ENCODE peak calls at places on chromosomes 16 and 17, in nine cellular contexts. One of them, this sample, is unnamed. For H3K4me1, the result is how much of the 10 kb centered on the place peaks cover.

GRCh38 chr17:3738562-3739295 is 15.0 kb downstream of the HASPIN start:
- DNase-seq in left ventricle myocardium inferior: no peak
- DNase-seq in naive thymus-derived CD4-positive, alpha-beta T cell: peak
- DNase-seq in effector memory CD4-positive, alpha-beta T cell: peak
- DNase-seq in colonic mucosa: peak
- DNase-seq in heart left ventricle: no peak
- DNase-seq in right lobe of liver: no peak
- DNase-seq in fibroblast of lung: peak
- DNase-seq in mesendoderm: peak
- DNase-seq in this sample: peak

GRCh38 chr16:30488764-30489595 is 16.4 kb downstream of the ITGAL start:
- DNase-seq in left ventricle myocardium inferior: no peak
- DNase-seq in naive thymus-derived CD4-positive, alpha-beta T cell: no peak
- DNase-seq in effector memory CD4-positive, alpha-beta T cell: no peak
- DNase-seq in colonic mucosa: no peak
- DNase-seq in heart left ventricle: no peak
- DNase-seq in right lobe of liver: peak
- DNase-seq in fibroblast of lung: no peak
- DNase-seq in mesendoderm: peak
- DNase-seq in this sample: no peak

GRCh38 chr16:81616321-81617020 is 162.6 kb upstream of the PLCG2 start:
- DNase-seq in left ventricle myocardium inferior: peak
- DNase-seq in naive thymus-derived CD4-positive, alpha-beta T cell: peak
- DNase-seq in effector memory CD4-positive, alpha-beta T cell: peak
- DNase-seq in colonic mucosa: peak
- DNase-seq in heart left ventricle: peak
- DNase-seq in right lobe of liver: peak
- DNase-seq in fibroblast of lung: peak
- DNase-seq in mesendoderm: peak
- DNase-seq in this sample: peak

GRCh38 chr17:83036193-83036592 is 43.2 kb upstream of the METRNL start:
- DNase-seq in left ventricle myocardium inferior: no peak
- DNase-seq in naive thymus-derived CD4-positive, alpha-beta T cell: no peak
- DNase-seq in effector memory CD4-positive, alpha-beta T cell: no peak
- DNase-seq in colonic mucosa: no peak
- DNase-seq in heart left ventricle: no peak
- DNase-seq in right lobe of liver: no peak
- DNase-seq in fibroblast of lung: no peak
- DNase-seq in mesendoderm: no peak
- DNase-seq in this sample: no peak

GRCh38 chr16:68292425-68292824 is 18.3 kb downstream of the SLC7A6OS start:
- DNase-seq in left ventricle myocardium inferior: no peak
- DNase-seq in naive thymus-derived CD4-positive, alpha-beta T cell: no peak
- DNase-seq in effector memory CD4-positive, alpha-beta T cell: no peak
- DNase-seq in colonic mucosa: no peak
- DNase-seq in heart left ventricle: no peak
- DNase-seq in right lobe of liver: no peak
- DNase-seq in fibroblast of lung: no peak
- DNase-seq in mesendoderm: no peak
- DNase-seq in this sample: no peak

GRCh38 chr16:16008666-16009065 is 59.2 kb downstream of the ABCC1 start:
- DNase-seq in left ventricle myocardium inferior: no peak
- DNase-seq in naive thymus-derived CD4-positive, alpha-beta T cell: no peak
- DNase-seq in effector memory CD4-positive, alpha-beta T cell: no peak
- DNase-seq in colonic mucosa: no peak
- DNase-seq in heart left ventricle: no peak
- DNase-seq in right lobe of liver: no peak
- DNase-seq in fibroblast of lung: no peak
- DNase-seq in mesendoderm: no peak
- DNase-seq in this sample: no peak

GRCh38 chr16:66473654-66474519 is 46.8 kb downstream of the BEAN1 start:
- DNase-seq in left ventricle myocardium inferior: no peak
- DNase-seq in naive thymus-derived CD4-positive, alpha-beta T cell: no peak
- DNase-seq in effector memory CD4-positive, alpha-beta T cell: no peak
- DNase-seq in colonic mucosa: no peak
- DNase-seq in heart left ventricle: no peak
- DNase-seq in right lobe of liver: no peak
- DNase-seq in fibroblast of lung: no peak
- DNase-seq in mesendoderm: no peak
- DNase-seq in this sample: no peak

GRCh38 chr17:50468120-50469004 is at the start of gene CHAD:
- DNase-seq in left ventricle myocardium inferior: no peak
- DNase-seq in naive thymus-derived CD4-positive, alpha-beta T cell: no peak
- DNase-seq in effector memory CD4-positive, alpha-beta T cell: no peak
- DNase-seq in colonic mucosa: peak
- DNase-seq in heart left ventricle: no peak
- DNase-seq in right lobe of liver: peak
- DNase-seq in fibroblast of lung: peak
- DNase-seq in mesendoderm: no peak
- DNase-seq in this sample: peak

GRCh38 chr17:74742978-74743545 is 5.4 kb upstream of the NHERF1 start:
- DNase-seq in left ventricle myocardium inferior: peak
- DNase-seq in naive thymus-derived CD4-positive, alpha-beta T cell: no peak
- DNase-seq in effector memory CD4-positive, alpha-beta T cell: no peak
- DNase-seq in colonic mucosa: no peak
- DNase-seq in heart left ventricle: no peak
- DNase-seq in right lobe of liver: no peak
- DNase-seq in fibroblast of lung: no peak
- DNase-seq in mesendoderm: no peak
- DNase-seq in this sample: no peak

GRCh38 chr16:6232060-6232459 is 1100.6 kb upstream of the RBFOX1 start:
- DNase-seq in left ventricle myocardium inferior: no peak
- DNase-seq in naive thymus-derived CD4-positive, alpha-beta T cell: no peak
- DNase-seq in effector memory CD4-positive, alpha-beta T cell: no peak
- DNase-seq in colonic mucosa: no peak
- DNase-seq in heart left ventricle: no peak
- DNase-seq in right lobe of liver: no peak
- DNase-seq in fibroblast of lung: no peak
- DNase-seq in mesendoderm: peak
- DNase-seq in this sample: no peak

GRCh38 chr17:15440347-15440746 is 27.1 kb downstream of the CDRT4 start:
- DNase-seq in left ventricle myocardium inferior: no peak
- DNase-seq in naive thymus-derived CD4-positive, alpha-beta T cell: no peak
- DNase-seq in effector memory CD4-positive, alpha-beta T cell: no peak
- DNase-seq in colonic mucosa: no peak
- DNase-seq in heart left ventricle: no peak
- DNase-seq in right lobe of liver: no peak
- DNase-seq in fibroblast of lung: no peak
- DNase-seq in mesendoderm: no peak
- DNase-seq in this sample: no peak

GRCh38 chr17:82330322-82331239 is 3.0 kb downstream of the SECTM1 start:
- DNase-seq in left ventricle myocardium inferior: no peak
- DNase-seq in naive thymus-derived CD4-positive, alpha-beta T cell: no peak
- DNase-seq in effector memory CD4-positive, alpha-beta T cell: no peak
- DNase-seq in colonic mucosa: no peak
- DNase-seq in heart left ventricle: no peak
- DNase-seq in right lobe of liver: peak
- DNase-seq in fibroblast of lung: peak
- DNase-seq in mesendoderm: no peak
- DNase-seq in this sample: peak

GRCh38 chr17:57875109-57876022 is 25.5 kb upstream of the MRPS23 start:
- DNase-seq in left ventricle myocardium inferior: peak
- DNase-seq in naive thymus-derived CD4-positive, alpha-beta T cell: no peak
- DNase-seq in effector memory CD4-positive, alpha-beta T cell: no peak
- DNase-seq in colonic mucosa: no peak
- DNase-seq in heart left ventricle: peak
- DNase-seq in right lobe of liver: peak
- DNase-seq in fibroblast of lung: peak
- DNase-seq in mesendoderm: peak
- DNase-seq in this sample: peak

GRCh38 chr17:27950995-27951394 is 57.8 kb upstream of the LYRM9 start:
- DNase-seq in left ventricle myocardium inferior: no peak
- DNase-seq in naive thymus-derived CD4-positive, alpha-beta T cell: no peak
- DNase-seq in effector memory CD4-positive, alpha-beta T cell: no peak
- DNase-seq in colonic mucosa: no peak
- DNase-seq in heart left ventricle: no peak
- DNase-seq in right lobe of liver: no peak
- DNase-seq in fibroblast of lung: no peak
- DNase-seq in mesendoderm: no peak
- DNase-seq in this sample: no peak

GRCh38 chr16:81889896-81890634 is 111.0 kb downstream of the PLCG2 start:
- DNase-seq in left ventricle myocardium inferior: no peak
- DNase-seq in naive thymus-derived CD4-positive, alpha-beta T cell: peak
- DNase-seq in effector memory CD4-positive, alpha-beta T cell: no peak
- DNase-seq in colonic mucosa: peak
- DNase-seq in heart left ventricle: no peak
- DNase-seq in right lobe of liver: peak
- DNase-seq in fibroblast of lung: peak
- DNase-seq in mesendoderm: peak
- DNase-seq in this sample: no peak

GRCh38 chr17:46031440-46031839 is 32.4 kb downstream of the STH start:
- DNase-seq in left ventricle myocardium inferior: no peak
- DNase-seq in naive thymus-derived CD4-positive, alpha-beta T cell: no peak
- DNase-seq in effector memory CD4-positive, alpha-beta T cell: no peak
- DNase-seq in colonic mucosa: no peak
- DNase-seq in heart left ventricle: no peak
- DNase-seq in right lobe of liver: no peak
- DNase-seq in fibroblast of lung: no peak
- DNase-seq in mesendoderm: no peak
- DNase-seq in this sample: no peak

DNA sequence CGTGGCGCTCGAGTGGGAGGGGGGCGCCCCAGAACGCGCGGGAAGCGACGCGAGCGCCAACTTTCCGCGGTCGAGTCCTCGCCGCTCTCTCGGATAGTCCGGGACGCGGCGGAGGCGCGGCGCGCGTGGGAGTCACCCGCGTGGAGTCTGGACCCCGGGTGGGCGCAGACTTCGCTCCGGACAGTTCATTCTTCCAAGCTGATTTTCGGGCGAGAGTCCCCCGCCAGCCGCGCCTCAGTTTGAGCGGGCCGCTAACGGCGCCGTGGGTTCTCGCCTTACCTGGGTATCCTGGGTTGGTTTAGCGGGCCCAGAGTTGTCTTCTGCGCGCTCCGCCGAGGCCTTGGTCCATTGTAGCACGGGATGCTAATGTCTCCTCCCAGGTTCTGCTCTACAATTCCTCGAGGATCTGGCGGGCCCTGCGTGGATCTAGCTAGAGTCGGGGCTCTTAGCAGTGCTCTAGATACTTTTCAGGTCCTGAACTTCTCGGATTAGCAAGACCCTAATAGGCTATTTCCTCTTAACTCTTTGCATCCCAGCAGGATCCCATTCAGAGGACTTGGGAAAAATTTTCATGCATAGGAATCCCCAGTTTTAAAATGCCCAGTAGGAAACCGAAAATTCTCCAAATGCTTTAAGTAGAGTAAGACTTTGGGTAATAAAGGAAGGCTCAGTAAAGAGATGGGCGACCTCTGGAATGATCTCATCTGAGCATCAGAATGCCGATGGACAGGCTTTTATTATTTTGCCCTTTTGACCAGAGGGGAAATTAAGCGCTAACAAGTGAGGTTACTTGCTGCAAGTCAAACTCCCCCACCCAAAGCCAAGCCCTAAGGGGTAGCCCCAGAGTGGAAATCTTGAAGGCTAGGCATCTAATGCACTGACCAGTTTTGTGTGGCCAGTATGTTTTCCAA is 527 bp upstream of the GJC1 start:
- DNase-seq in left ventricle myocardium inferior: no peak
- DNase-seq in naive thymus-derived CD4-positive, alpha-beta T cell: peak
- DNase-seq in effector memory CD4-positive, alpha-beta T cell: no peak
- DNase-seq in colonic mucosa: no peak
- DNase-seq in heart left ventricle: no peak
- DNase-seq in right lobe of liver: no peak
- DNase-seq in fibroblast of lung: no peak
- DNase-seq in mesendoderm: peak
- DNase-seq in this sample: peak
- H3K4me1 ChIP-seq in left ventricle myocardium inferior: half or more
- H3K4me1 ChIP-seq in naive thymus-derived CD4-positive, alpha-beta T cell: under half
- H3K4me1 ChIP-seq in effector memory CD4-positive, alpha-beta T cell: under half
- H3K4me1 ChIP-seq in colonic mucosa: under half
- H3K4me1 ChIP-seq in heart left ventricle: under half
- H3K4me1 ChIP-seq in right lobe of liver: under half
- H3K4me1 ChIP-seq in fibroblast of lung: under half
- H3K4me1 ChIP-seq in mesendoderm: under half
- H3K4me1 ChIP-seq in this sample: under half

DNA sequence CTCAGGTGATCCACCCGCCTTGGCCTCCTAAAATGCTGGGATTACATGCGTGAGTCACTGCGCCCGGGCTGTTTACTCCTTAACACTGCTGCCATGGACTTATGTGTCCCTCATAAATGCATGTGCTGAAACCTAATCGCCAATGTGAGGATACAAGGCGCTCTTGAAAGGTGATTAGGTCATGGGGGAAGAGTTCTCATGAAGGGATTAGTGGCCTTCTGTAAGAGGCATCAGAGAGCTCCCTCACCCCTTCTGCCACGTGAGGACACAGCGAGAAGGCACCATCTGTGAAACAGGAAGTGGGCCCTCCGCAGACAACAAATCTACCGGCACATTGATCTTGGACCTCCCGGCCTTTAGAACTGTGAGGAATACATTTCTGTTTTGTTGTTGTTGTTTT is 19.1 kb downstream of the ITPRIPL2 start:
- DNase-seq in left ventricle myocardium inferior: no peak
- DNase-seq in naive thymus-derived CD4-positive, alpha-beta T cell: no peak
- DNase-seq in effector memory CD4-positive, alpha-beta T cell: no peak
- DNase-seq in colonic mucosa: no peak
- DNase-seq in heart left ventricle: no peak
- DNase-seq in right lobe of liver: no peak
- DNase-seq in fibroblast of lung: no peak
- DNase-seq in mesendoderm: no peak
- DNase-seq in this sample: no peak
- H3K4me1 ChIP-seq in left ventricle myocardium inferior: half or more
- H3K4me1 ChIP-seq in naive thymus-derived CD4-positive, alpha-beta T cell: under half
- H3K4me1 ChIP-seq in effector memory CD4-positive, alpha-beta T cell: under half
- H3K4me1 ChIP-seq in colonic mucosa: under half
- H3K4me1 ChIP-seq in heart left ventricle: half or more
- H3K4me1 ChIP-seq in right lobe of liver: under half
- H3K4me1 ChIP-seq in fibroblast of lung: under half
- H3K4me1 ChIP-seq in mesendoderm: under half
- H3K4me1 ChIP-seq in this sample: under half

GRCh38 chr16:84827131-84827574 is 7.4 kb downstream of the CRISPLD2 start:
- DNase-seq in left ventricle myocardium inferior: no peak
- DNase-seq in naive thymus-derived CD4-positive, alpha-beta T cell: no peak
- DNase-seq in effector memory CD4-positive, alpha-beta T cell: no peak
- DNase-seq in colonic mucosa: no peak
- DNase-seq in heart left ventricle: no peak
- DNase-seq in right lobe of liver: no peak
- DNase-seq in fibroblast of lung: no peak
- DNase-seq in mesendoderm: no peak
- DNase-seq in this sample: no peak
- H3K4me1 ChIP-seq in left ventricle myocardium inferior: half or more
- H3K4me1 ChIP-seq in naive thymus-derived CD4-positive, alpha-beta T cell: under half
- H3K4me1 ChIP-seq in effector memory CD4-positive, alpha-beta T cell: under half
- H3K4me1 ChIP-seq in colonic mucosa: under half
- H3K4me1 ChIP-seq in heart left ventricle: under half
- H3K4me1 ChIP-seq in right lobe of liver: under half
- H3K4me1 ChIP-seq in fibroblast of lung: under half
- H3K4me1 ChIP-seq in mesendoderm: under half
- H3K4me1 ChIP-seq in this sample: under half

DNA sequence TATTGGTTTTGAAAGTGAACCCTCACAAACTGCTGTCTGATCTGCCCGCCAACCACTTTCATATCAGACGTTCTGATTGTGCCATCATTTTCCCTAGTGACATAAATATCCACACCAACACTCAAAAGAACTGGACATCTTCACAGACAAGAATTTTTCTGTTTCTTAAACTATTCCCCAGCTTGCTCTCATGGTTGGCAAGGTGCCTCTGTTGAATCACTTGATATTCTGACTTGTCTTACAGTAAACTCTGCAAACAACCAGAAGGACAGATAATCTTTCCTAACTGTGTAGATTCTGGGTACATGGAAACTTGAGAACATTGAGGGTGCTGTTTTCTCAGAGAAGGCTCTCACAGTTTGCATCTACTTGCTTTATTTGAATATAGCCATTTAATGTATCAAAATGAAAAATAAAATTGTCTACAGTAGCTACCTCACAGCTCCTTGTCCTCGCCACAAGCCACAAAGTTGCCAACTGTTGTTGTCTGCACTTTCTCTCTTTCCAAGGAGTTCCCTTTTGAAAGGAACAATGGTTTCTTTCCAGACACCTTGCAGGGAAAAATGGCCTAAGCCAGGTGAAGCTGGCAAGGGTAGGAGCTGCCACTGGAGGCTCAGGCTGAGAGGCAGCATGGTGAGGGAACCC is 46.0 kb upstream of the ADAMTS18 start:
- DNase-seq in left ventricle myocardium inferior: no peak
- DNase-seq in naive thymus-derived CD4-positive, alpha-beta T cell: no peak
- DNase-seq in effector memory CD4-positive, alpha-beta T cell: no peak
- DNase-seq in colonic mucosa: no peak
- DNase-seq in heart left ventricle: no peak
- DNase-seq in right lobe of liver: no peak
- DNase-seq in fibroblast of lung: no peak
- DNase-seq in mesendoderm: no peak
- DNase-seq in this sample: no peak
- H3K4me1 ChIP-seq in left ventricle myocardium inferior: under half
- H3K4me1 ChIP-seq in naive thymus-derived CD4-positive, alpha-beta T cell: under half
- H3K4me1 ChIP-seq in effector memory CD4-positive, alpha-beta T cell: under half
- H3K4me1 ChIP-seq in colonic mucosa: under half
- H3K4me1 ChIP-seq in heart left ventricle: under half
- H3K4me1 ChIP-seq in right lobe of liver: under half
- H3K4me1 ChIP-seq in fibroblast of lung: under half
- H3K4me1 ChIP-seq in mesendoderm: under half
- H3K4me1 ChIP-seq in this sample: under half

This sample was measured in kidney.